ENCODE peak calls at places on chromosomes 11 and 22, in seven cellular contexts. V is brain microvascular endothelial cell, L is tibial nerve, O is colonic mucosa, M is cardiac muscle cell, J is NB4, D is AG04450. R is an unnamed sample.
A peak's percentile ranks its signal among the peaks of the same experiment; 100 is the strongest.

GRCh38 chr11:88300888-88301477 is 36.6 kb downstream of the CTSC start:
- DNase-seq in V (no peak), J (no peak), O (no peak), L (no peak), D (no peak), M (no peak), R (no peak)

GRCh38 chr11:134656861-134657540 is 245.0 kb upstream of the B3GAT1 start:
- DNase-seq in V (no peak), O (peak; percentile 9), D (no peak), M (no peak), J (no peak), L (no peak), R (no peak)

GRCh38 chr22:19703869-19704268 is 10.4 kb upstream of the SEPTIN5 start:
- DNase-seq in M (no peak), L (no peak), J (no peak), O (no peak), D (no peak), V (no peak), R (peak; percentile 41)

GRCh38 chr11:119891392-119891791 is 162.4 kb upstream of the NECTIN1 start:
- DNase-seq in M (no peak), J (no peak), D (no peak), L (no peak), V (no peak), O (no peak), R (no peak)

GRCh38 chr11:44880953-44881352 is 69.7 kb downstream of the TP53I11 start:
- DNase-seq in O (no peak), M (no peak), V (no peak), D (no peak), J (no peak), L (no peak), R (no peak)

GRCh38 chr11:67558084-67558772 is 25.4 kb upstream of the GSTP1 start:
- DNase-seq in M (peak; percentile 54), L (no peak), D (no peak), O (peak; percentile 80), V (peak; percentile 38), J (no peak), R (no peak)

GRCh38 chr11:44950625-44951472 is at the start of gene TP53I11:
- DNase-seq in O (peak; percentile 89), J (peak; percentile 92), L (peak; percentile 31), M (peak; percentile 91), D (no peak), V (peak; percentile 25), R (peak; percentile 71)

GRCh38 chr22:37242395-37242918 is 1.6 kb downstream of the RAC2 start:
- DNase-seq in D (no peak), M (peak; percentile 23), J (peak; percentile 98), L (no peak), O (peak; percentile 68), V (peak; percentile 38), R (peak; percentile 64)

GRCh38 chr11:8047382-8047781 is 33.6 kb upstream of the TUB start:
- DNase-seq in V (no peak), M (no peak), D (no peak), J (no peak), O (no peak), L (no peak), R (no peak)

GRCh38 chr11:64842851-64843841 is 1.3 kb downstream of the CDC42BPG start:
- DNase-seq in O (peak; percentile 88), V (no peak), J (no peak), M (no peak), D (no peak), L (no peak), R (peak; percentile 57)

GRCh38 chr11:88174627-88175003 is 628 bp downstream of the RAB38 start:
- DNase-seq in V (peak; percentile 76), L (peak; percentile 31), O (peak; percentile 61), J (peak; percentile 96), M (peak; percentile 81), D (peak; percentile 30), R (peak; percentile 66)

GRCh38 chr11:61645179-61645868 is 34.9 kb upstream of the DAGLA start:
- DNase-seq in J (peak; percentile 45), D (no peak), V (no peak), L (no peak), M (no peak), O (no peak), R (no peak)

GRCh38 chr22:46750861-46751260 is 11.6 kb upstream of the TBC1D22A start:
- DNase-seq in J (no peak), M (no peak), D (no peak), O (peak; percentile 81), L (no peak), V (no peak), R (peak; percentile 72)

GRCh38 chr22:41367680-41368542 is 13.8 kb upstream of the TEF start:
- DNase-seq in J (no peak), L (peak; percentile 52), M (peak; percentile 62), D (no peak), O (peak; percentile 31), V (no peak), R (peak; percentile 74)

GRCh38 chr11:114605370-114605769 is 9.8 kb upstream of the NXPE4 start:
- DNase-seq in D (no peak), M (no peak), J (no peak), L (no peak), O (peak; percentile 11), V (no peak), R (no peak)
- H3K4me3 ChIP-seq in D (no peak overlapping the region), M (no peak overlapping the region), J (no peak overlapping the region), L (no peak overlapping the region), O (no peak overlapping the region), V (no peak overlapping the region), R (no peak overlapping the region)

GRCh38 chr11:74951241-74951640 is 2.2 kb downstream of the SPCS2 start:
- DNase-seq in M (no peak), O (no peak), L (no peak), D (no peak), V (no peak), J (no peak), R (no peak)
- H3K4me3 ChIP-seq in M (no peak overlapping the region), O (no peak overlapping the region), L (no peak overlapping the region), D (no peak overlapping the region), V (no peak overlapping the region), J (peak overlapping the region; percentile 89), R (no peak overlapping the region)

DNA sequence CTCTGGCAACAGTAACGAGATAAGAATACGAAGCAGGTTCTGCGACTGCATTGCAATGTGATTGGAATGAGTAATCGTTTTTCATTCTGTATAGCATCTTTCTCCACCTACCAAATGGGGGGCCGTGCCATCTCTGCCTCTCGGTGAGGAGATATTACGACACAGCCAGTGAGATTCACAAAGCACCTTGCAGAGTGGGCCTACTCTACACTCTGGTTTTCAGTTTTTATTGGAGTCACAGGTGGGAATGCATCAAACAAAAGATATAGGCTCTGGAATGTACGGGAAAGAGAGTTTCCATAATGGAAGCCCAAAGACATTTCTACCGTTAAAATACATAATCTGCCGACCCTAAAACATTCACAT is 475 bp upstream of the RTN3 start:
- DNase-seq in M (no peak), V (no peak), O (peak; percentile 29), J (peak; percentile 58), L (no peak), D (no peak), R (no peak)
- H3K4me3 ChIP-seq in M (peak overlapping the region; percentile 65), V (peak overlapping the region; percentile 84), O (peak overlapping the region; percentile 68), J (peak overlapping the region; percentile 58), L (peak overlapping the region; percentile 56), D (peak overlapping the region; percentile 50), R (peak overlapping the region; percentile 87)

GRCh38 chr11:118618115-118618990 is 10.9 kb downstream of the PHLDB1 start:
- DNase-seq in L (peak; percentile 62), M (peak; percentile 94), V (peak; percentile 88), O (peak; percentile 55), J (no peak), D (peak; percentile 76), R (peak; percentile 54)
- H3K4me3 ChIP-seq in L (no peak overlapping the region), M (no peak overlapping the region), V (no peak overlapping the region), O (no peak overlapping the region), J (no peak overlapping the region), D (peak overlapping the region; percentile 29), R (no peak overlapping the region)

GRCh38 chr11:12003815-12004214 is 4.6 kb downstream of the DKK3 start:
- DNase-seq in V (no peak), M (no peak), O (no peak), D (no peak), L (no peak), J (no peak), R (no peak)

GRCh38 chr11:12005061-12005460 is 3.4 kb downstream of the DKK3 start:
- DNase-seq in M (no peak), V (no peak), L (no peak), J (no peak), O (no peak), D (no peak), R (no peak)

GRCh38 chr11:12006552-12007229 is 1.7 kb downstream of the DKK3 start:
- DNase-seq in V (no peak), J (no peak), L (no peak), M (no peak), D (no peak), O (no peak), R (no peak)

GRCh38 chr11:12007230-12007593 is 1.2 kb downstream of the DKK3 start:
- DNase-seq in J (no peak), M (no peak), D (no peak), L (no peak), V (no peak), O (no peak), R (no peak)

DNA sequence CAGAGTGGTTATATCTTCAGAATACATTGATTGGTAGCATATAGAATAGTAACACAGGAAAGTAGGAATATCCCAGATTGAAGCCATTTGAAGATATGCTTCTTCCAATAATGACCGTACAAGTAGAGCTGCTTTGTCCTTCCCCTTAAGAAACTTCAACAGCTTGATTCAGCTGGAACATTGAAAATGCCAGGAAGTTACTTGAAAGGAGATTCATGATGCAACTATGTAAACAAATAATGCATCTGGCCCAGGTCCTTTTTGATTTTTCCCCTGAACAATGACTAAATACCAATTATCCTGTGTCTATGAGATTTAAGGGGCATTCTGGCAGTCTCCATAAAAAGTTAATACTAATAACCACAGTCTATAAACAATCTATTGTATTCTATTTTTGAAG is 3.0 kb downstream of the DKK3 start:
- DNase-seq in V (no peak), M (peak; percentile 57), D (peak; percentile 62), O (no peak), L (no peak), J (no peak), R (no peak)
- H3K4me3 ChIP-seq in V (no peak overlapping the region), M (no peak overlapping the region), D (peak overlapping the region; percentile 32), O (no peak overlapping the region), L (no peak overlapping the region), J (no peak overlapping the region), R (no peak overlapping the region)

DNA sequence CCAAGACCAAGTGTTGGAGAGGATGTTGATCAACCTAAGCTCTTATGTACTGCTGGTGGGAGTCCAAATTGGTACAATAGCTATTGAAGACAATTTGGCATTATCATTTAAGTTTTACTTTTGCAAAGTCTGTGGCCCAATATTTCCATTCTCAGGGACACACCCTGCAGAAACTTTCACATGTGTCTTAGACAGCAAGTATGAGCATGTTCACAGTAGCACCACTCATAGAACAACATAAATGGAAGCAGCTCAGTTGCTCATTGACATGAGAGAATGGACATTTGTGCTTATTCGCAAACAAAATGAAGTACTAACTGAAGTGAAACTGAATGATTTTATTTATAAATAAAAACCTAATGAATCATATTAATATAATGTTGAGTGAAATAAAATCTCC is 135.5 kb downstream of the NOX4 start:
- DNase-seq in L (no peak), D (no peak), O (no peak), M (no peak), V (no peak), J (no peak), R (no peak)
- H3K4me3 ChIP-seq in L (no peak overlapping the region), D (no peak overlapping the region), O (no peak overlapping the region), M (no peak overlapping the region), V (no peak overlapping the region), J (no peak overlapping the region), R (no peak overlapping the region)